ENCODE peak calls at places on chromosomes 16 and 17, in six cellular contexts. L, B, Y, N, O and F are unnamed samples.

GRCh38 chr17:77405867-77406513 is 265.2 kb downstream of the SEC14L1 start:
- DNase-seq in L (no peak), B (no peak), Y (no peak), N (no peak), O (no peak), F (no peak)

GRCh38 chr17:83024205-83024971 is 55.0 kb upstream of the METRNL start:
- DNase-seq in L (no peak), B (no peak), Y (no peak), N (no peak), O (no peak), F (no peak)

GRCh38 chr17:2068589-2069051 is 13.7 kb downstream of the HIC1 start:
- DNase-seq in L (no peak), B (peak; percentile 15), Y (no peak), N (no peak), O (no peak), F (no peak)

GRCh38 chr16:25009822-25010221 is 5.3 kb downstream of the ARHGAP17 start:
- DNase-seq in L (no peak), B (no peak), Y (no peak), N (no peak), O (no peak), F (no peak)

GRCh38 chr16:51465026-51465425 is 314.0 kb upstream of the SALL1 start:
- DNase-seq in L (no peak), B (no peak), Y (no peak), N (no peak), O (no peak), F (no peak)

GRCh38 chr17:74738051-74738996 is 1.3 kb downstream of the RAB37 start:
- DNase-seq in L (no peak), B (peak; percentile 77), Y (peak; percentile 77), N (peak; percentile 63), O (no peak), F (no peak)

GRCh38 chr17:71320009-71320796 is 800.6 kb upstream of the SOX9 start:
- DNase-seq in L (no peak), B (no peak), Y (no peak), N (no peak), O (no peak), F (no peak)

GRCh38 chr16:89563639-89564392 is 3.3 kb downstream of the RPL13 start:
- DNase-seq in L (no peak), B (no peak), Y (no peak), N (peak; percentile 53), O (no peak), F (no peak)

GRCh38 chr17:31787857-31788570 is 71.0 kb downstream of the COPRS start:
- DNase-seq in L (no peak), B (no peak), Y (no peak), N (peak; percentile 43), O (no peak), F (no peak)

GRCh38 chr17:78132086-78132676 is 1.6 kb downstream of the TMC8 start:
- DNase-seq in L (no peak), B (peak; percentile 71), Y (peak; percentile 75), N (peak; percentile 80), O (no peak), F (peak; percentile 45)

GRCh38 chr16:67394271-67395104 is 1.2 kb upstream of the TPPP3 start:
- DNase-seq in L (no peak), B (no peak), Y (no peak), N (no peak), O (no peak), F (no peak)